ENCODE peak calls at places on chromosomes 6 and 20, in eight cellular contexts. One of them, this sample, is unnamed.

GRCh38 chr6:33758807-33759206 is 12.1 kb upstream of the IP6K3 start:
- DNase-seq in ELF-1: no peak
- DNase-seq in NCI-H2171: no peak
- DNase-seq in hippocampal formation: no peak
- DNase-seq in kidney tubule cell: no peak
- DNase-seq in hypothalamus: no peak
- DNase-seq in stimulated activated CD4-positive, alpha-beta T cell treated with anti-CD3 and anti-CD28 coated beads, Interleukin-2, amount 100 ng/mL, for 24 hours: no peak
- DNase-seq in brain microvascular endothelial cell: no peak
- DNase-seq in this sample: no peak

GRCh38 chr6:80363501-80363900 is 257.0 kb downstream of the BCKDHB start:
- DNase-seq in ELF-1: no peak
- DNase-seq in NCI-H2171: no peak
- DNase-seq in hippocampal formation: no peak
- DNase-seq in kidney tubule cell: no peak
- DNase-seq in hypothalamus: no peak
- DNase-seq in stimulated activated CD4-positive, alpha-beta T cell treated with anti-CD3 and anti-CD28 coated beads, Interleukin-2, amount 100 ng/mL, for 24 hours: no peak
- DNase-seq in brain microvascular endothelial cell: no peak
- DNase-seq in this sample: no peak

GRCh38 chr6:8084586-8084985 is 17.8 kb downstream of the EEF1E1 start:
- DNase-seq in ELF-1: no peak
- DNase-seq in NCI-H2171: no peak
- DNase-seq in hippocampal formation: no peak
- DNase-seq in kidney tubule cell: no peak
- DNase-seq in hypothalamus: no peak
- DNase-seq in stimulated activated CD4-positive, alpha-beta T cell treated with anti-CD3 and anti-CD28 coated beads, Interleukin-2, amount 100 ng/mL, for 24 hours: no peak
- DNase-seq in brain microvascular endothelial cell: no peak
- DNase-seq in this sample: no peak

GRCh38 chr20:10427060-10427692 is 6.8 kb downstream of the MKKS start:
- DNase-seq in ELF-1: no peak
- DNase-seq in NCI-H2171: peak
- DNase-seq in hippocampal formation: peak
- DNase-seq in kidney tubule cell: peak
- DNase-seq in hypothalamus: peak
- DNase-seq in stimulated activated CD4-positive, alpha-beta T cell treated with anti-CD3 and anti-CD28 coated beads, Interleukin-2, amount 100 ng/mL, for 24 hours: peak
- DNase-seq in brain microvascular endothelial cell: peak
- DNase-seq in this sample: peak

GRCh38 chr6:144722925-144723324 is 437.8 kb downstream of the UTRN start:
- DNase-seq in ELF-1: no peak
- DNase-seq in NCI-H2171: no peak
- DNase-seq in hippocampal formation: no peak
- DNase-seq in kidney tubule cell: no peak
- DNase-seq in hypothalamus: no peak
- DNase-seq in stimulated activated CD4-positive, alpha-beta T cell treated with anti-CD3 and anti-CD28 coated beads, Interleukin-2, amount 100 ng/mL, for 24 hours: no peak
- DNase-seq in brain microvascular endothelial cell: no peak
- DNase-seq in this sample: no peak

GRCh38 chr6:26375270-26375669 is 7.6 kb upstream of the BTN2A2 start:
- DNase-seq in ELF-1: no peak
- DNase-seq in NCI-H2171: no peak
- DNase-seq in hippocampal formation: no peak
- DNase-seq in kidney tubule cell: no peak
- DNase-seq in hypothalamus: no peak
- DNase-seq in stimulated activated CD4-positive, alpha-beta T cell treated with anti-CD3 and anti-CD28 coated beads, Interleukin-2, amount 100 ng/mL, for 24 hours: no peak
- DNase-seq in brain microvascular endothelial cell: no peak
- DNase-seq in this sample: peak

GRCh38 chr6:41941280-41942044 is at the start of gene CCND3:
- DNase-seq in ELF-1: peak
- DNase-seq in NCI-H2171: peak
- DNase-seq in hippocampal formation: peak
- DNase-seq in kidney tubule cell: no peak
- DNase-seq in hypothalamus: peak
- DNase-seq in stimulated activated CD4-positive, alpha-beta T cell treated with anti-CD3 and anti-CD28 coated beads, Interleukin-2, amount 100 ng/mL, for 24 hours: peak
- DNase-seq in brain microvascular endothelial cell: peak
- DNase-seq in this sample: peak

GRCh38 chr20:38685853-38686473 is 38.3 kb upstream of the SLC32A1 start:
- DNase-seq in ELF-1: peak
- DNase-seq in NCI-H2171: no peak
- DNase-seq in hippocampal formation: no peak
- DNase-seq in kidney tubule cell: peak
- DNase-seq in hypothalamus: no peak
- DNase-seq in stimulated activated CD4-positive, alpha-beta T cell treated with anti-CD3 and anti-CD28 coated beads, Interleukin-2, amount 100 ng/mL, for 24 hours: peak
- DNase-seq in brain microvascular endothelial cell: peak
- DNase-seq in this sample: peak

GRCh38 chr6:130708338-130708737 is 118.9 kb upstream of the SMLR1 start:
- DNase-seq in ELF-1: peak
- DNase-seq in NCI-H2171: no peak
- DNase-seq in hippocampal formation: no peak
- DNase-seq in kidney tubule cell: no peak
- DNase-seq in hypothalamus: no peak
- DNase-seq in stimulated activated CD4-positive, alpha-beta T cell treated with anti-CD3 and anti-CD28 coated beads, Interleukin-2, amount 100 ng/mL, for 24 hours: no peak
- DNase-seq in brain microvascular endothelial cell: no peak
- DNase-seq in this sample: no peak

GRCh38 chr6:125066140-125066539 is 87.4 kb upstream of the TPD52L1 start:
- DNase-seq in ELF-1: no peak
- DNase-seq in NCI-H2171: no peak
- DNase-seq in hippocampal formation: no peak
- DNase-seq in kidney tubule cell: no peak
- DNase-seq in hypothalamus: no peak
- DNase-seq in stimulated activated CD4-positive, alpha-beta T cell treated with anti-CD3 and anti-CD28 coated beads, Interleukin-2, amount 100 ng/mL, for 24 hours: no peak
- DNase-seq in brain microvascular endothelial cell: no peak
- DNase-seq in this sample: no peak

GRCh38 chr20:36632487-36633284 is 13.3 kb downstream of the SLA2 start:
- DNase-seq in ELF-1: peak
- DNase-seq in NCI-H2171: no peak
- DNase-seq in hippocampal formation: no peak
- DNase-seq in kidney tubule cell: no peak
- DNase-seq in hypothalamus: no peak
- DNase-seq in stimulated activated CD4-positive, alpha-beta T cell treated with anti-CD3 and anti-CD28 coated beads, Interleukin-2, amount 100 ng/mL, for 24 hours: no peak
- DNase-seq in brain microvascular endothelial cell: no peak
- DNase-seq in this sample: peak

GRCh38 chr6:128474481-128474880 is 45.9 kb downstream of the PTPRK start:
- DNase-seq in ELF-1: no peak
- DNase-seq in NCI-H2171: no peak
- DNase-seq in hippocampal formation: no peak
- DNase-seq in kidney tubule cell: no peak
- DNase-seq in hypothalamus: no peak
- DNase-seq in stimulated activated CD4-positive, alpha-beta T cell treated with anti-CD3 and anti-CD28 coated beads, Interleukin-2, amount 100 ng/mL, for 24 hours: no peak
- DNase-seq in brain microvascular endothelial cell: no peak
- DNase-seq in this sample: no peak

GRCh38 chr6:136113736-136114173 is 136.4 kb downstream of the MTFR2 start:
- DNase-seq in ELF-1: peak
- DNase-seq in NCI-H2171: no peak
- DNase-seq in hippocampal formation: no peak
- DNase-seq in kidney tubule cell: peak
- DNase-seq in hypothalamus: peak
- DNase-seq in stimulated activated CD4-positive, alpha-beta T cell treated with anti-CD3 and anti-CD28 coated beads, Interleukin-2, amount 100 ng/mL, for 24 hours: no peak
- DNase-seq in brain microvascular endothelial cell: peak
- DNase-seq in this sample: peak